ENCODE peak calls at places on chromosomes 6 and 20, in four cellular contexts. A is heart left ventricle, Y is adrenal gland, C is BE2C. E is an unnamed sample.

GRCh38 chr20:25867776-25868649 is 171.4 kb upstream of the ZNF337 start:
- DNase-seq in C (peak; percentile 72), Y (peak; percentile 82), A (peak; percentile 88), E (peak; percentile 66)

GRCh38 chr20:28562510-28562898 is 2695.0 kb upstream of the DEFB115 start:
- DNase-seq in Y (no peak), A (no peak), C (no peak), E (no peak)

GRCh38 chr6:18119236-18119635 is 3.2 kb downstream of the NHLRC1 start:
- DNase-seq in Y (no peak), C (no peak), A (no peak), E (no peak)

GRCh38 chr20:18172379-18172778 is 34.7 kb downstream of the KAT14 start:
- DNase-seq in C (no peak), Y (no peak), A (no peak), E (no peak)

GRCh38 chr6:51283723-51284122 is 465.1 kb downstream of the TFAP2B start:
- DNase-seq in C (no peak), A (no peak), Y (no peak), E (no peak)

GRCh38 chr20:23541330-23541729 is 27.0 kb downstream of the CST9L start:
- DNase-seq in C (no peak), A (no peak), Y (no peak), E (no peak)

GRCh38 chr20:35363190-35363589 is 48.6 kb downstream of the UQCC1 start:
- DNase-seq in A (no peak), C (peak; percentile 22), Y (no peak), E (no peak)

GRCh38 chr20:37846573-37846972 is 56.4 kb upstream of the VSTM2L start:
- DNase-seq in C (no peak), Y (no peak), A (no peak), E (no peak)

GRCh38 chr20:47272893-47273590 is 83.5 kb downstream of the ZMYND8 start:
- DNase-seq in Y (peak; percentile 65), A (no peak), C (peak; percentile 52), E (peak; percentile 33)

GRCh38 chr6:126180585-126180984 is 159.3 kb upstream of the CENPW start:
- DNase-seq in C (no peak), Y (no peak), A (no peak), E (no peak)

GRCh38 chr6:79984261-79984660 is 20.2 kb upstream of the TTK start:
- DNase-seq in Y (no peak), C (no peak), A (no peak), E (no peak)

GRCh38 chr6:56851541-56852248 is 103.2 kb upstream of the BEND6 start:
- DNase-seq in C (peak; percentile 67), Y (peak; percentile 59), A (no peak), E (peak; percentile 22)

GRCh38 chr20:48623906-48624265 is 203.9 kb downstream of the PREX1 start:
- DNase-seq in C (no peak), A (no peak), Y (no peak), E (no peak)

GRCh38 chr6:44500074-44500473 is 112.6 kb downstream of the CDC5L start:
- DNase-seq in Y (no peak), C (no peak), A (no peak), E (no peak)

GRCh38 chr6:157461000-157461915 is 80.3 kb downstream of the ZDHHC14 start:
- DNase-seq in A (no peak), C (no peak), Y (no peak), E (peak; percentile 42)

GRCh38 chr6:127539292-127539691 is 20.2 kb upstream of the MTCL3 start:
- DNase-seq in A (no peak), C (no peak), Y (no peak), E (no peak)

GRCh38 chr6:150867117-150867516 is 1.6 kb downstream of the MTHFD1L start:
- DNase-seq in Y (no peak), A (no peak), C (no peak), E (no peak)

GRCh38 chr20:47770931-47771330 is 14.3 kb downstream of the SULF2 start:
- DNase-seq in Y (no peak), A (peak; percentile 50), C (no peak), E (no peak)

GRCh38 chr20:63472159-63472811 is at the start of gene KCNQ2:
- DNase-seq in Y (no peak), C (no peak), A (no peak), E (no peak)

GRCh38 chr6:106519460-106520394 is 109.6 kb downstream of the RTN4IP1 start:
- DNase-seq in A (peak; percentile 49), C (no peak), Y (peak; percentile 30), E (peak; percentile 79)

GRCh38 chr6:119126826-119127225 is 48.4 kb upstream of the FAM184A start:
- DNase-seq in A (no peak), C (no peak), Y (no peak), E (no peak)

GRCh38 chr6:31131595-31131994 is 7.3 kb downstream of the PSORS1C2 start:
- DNase-seq in C (no peak), Y (no peak), A (no peak), E (no peak)

GRCh38 chr6:114140416-114140815 is 169.5 kb upstream of the HDAC2 start:
- DNase-seq in A (no peak), Y (no peak), C (no peak), E (no peak)

GRCh38 chr20:22425344-22426295 is 158.8 kb downstream of the FOXA2 start:
- DNase-seq in C (no peak), Y (no peak), A (no peak), E (no peak)

GRCh38 chr6:131368077-131368911 is 204.7 kb upstream of the ARG1 start:
- DNase-seq in C (no peak), A (peak; percentile 69), Y (peak; percentile 68), E (no peak)

GRCh38 chr6:118377711-118378414 is 170.2 kb upstream of the PLN start:
- DNase-seq in C (no peak), Y (no peak), A (peak; percentile 82), E (no peak)

GRCh38 chr6:149922642-149923326 is at the start of gene RAET1G:
- DNase-seq in A (peak; percentile 93), Y (peak; percentile 95), C (peak; percentile 90), E (peak; percentile 81)

GRCh38 chr20:50376888-50377459 is 133.2 kb upstream of the PTPN1 start:
- DNase-seq in A (no peak), C (no peak), Y (no peak), E (no peak)

GRCh38 chr20:61500791-61501321 is 248.8 kb downstream of the CDH4 start:
- DNase-seq in C (no peak), Y (no peak), A (no peak), E (no peak)

GRCh38 chr20:41411458-41411857 is 44.8 kb upstream of the EMILIN3 start:
- DNase-seq in A (no peak), Y (no peak), C (no peak), E (no peak)

GRCh38 chr20:46060301-46060881 is 29.4 kb downstream of the NCOA5 start:
- DNase-seq in C (no peak), Y (no peak), A (no peak), E (no peak)

GRCh38 chr20:17542993-17543412 is 11.8 kb upstream of the BFSP1 start:
- DNase-seq in Y (no peak), C (no peak), A (no peak), E (no peak)

GRCh38 chr6:147201885-147202515 is 2.2 kb upstream of the STXBP5 start:
- DNase-seq in Y (peak; percentile 38), A (no peak), C (peak; percentile 53), E (no peak)

GRCh38 chr6:21180800-21181337 is 412.7 kb upstream of the SOX4 start:
- DNase-seq in A (no peak), C (no peak), Y (no peak), E (no peak)

GRCh38 chr6:138885156-138885819 is 89.4 kb downstream of the ECT2L start:
- DNase-seq in C (no peak), A (no peak), Y (no peak), E (no peak)

GRCh38 chr20:56817780-56818675 is 188.9 kb downstream of the TFAP2C start:
- DNase-seq in A (no peak), C (no peak), Y (no peak), E (no peak)

GRCh38 chr6:4340544-4340943 is 205.2 kb upstream of the ECI2 start:
- DNase-seq in C (no peak), Y (no peak), A (no peak), E (no peak)

GRCh38 chr6:128073389-128073788 is 172.5 kb upstream of the THEMIS start:
- DNase-seq in A (no peak), C (no peak), Y (no peak), E (no peak)

GRCh38 chr6:112311950-112312547 is 35.1 kb upstream of the RFPL4B start:
- DNase-seq in A (no peak), Y (no peak), C (no peak), E (no peak)

GRCh38 chr6:109714156-109714555 is 23.1 kb downstream of the FIG4 start:
- DNase-seq in C (peak; percentile 50), Y (no peak), A (no peak), E (no peak)